ENCODE peak calls at places on chromosomes 5 and 9, in seven cellular contexts. One of them, this sample, is unnamed.

GRCh38 chr9:85244856-85245255 is 496.9 kb downstream of the AGTPBP1 start:
- DNase-seq in NAMALWA: no peak
- DNase-seq in stromal cell of bone marrow: no peak
- DNase-seq in GM12865: no peak
- DNase-seq in pancreas: no peak
- DNase-seq in fibroblast of gingiva: no peak
- DNase-seq in stimulated activated CD8-positive, alpha-beta memory T cell treated with anti-CD3 and anti-CD28 coated beads, Interleukin-2, amount 100 ng/mL, for 48 hours: no peak
- DNase-seq in this sample: no peak

GRCh38 chr5:9009931-9010652 is 535.8 kb downstream of the SEMA5A start:
- DNase-seq in NAMALWA: no peak
- DNase-seq in stromal cell of bone marrow: no peak
- DNase-seq in GM12865: no peak
- DNase-seq in pancreas: no peak
- DNase-seq in fibroblast of gingiva: peak
- DNase-seq in stimulated activated CD8-positive, alpha-beta memory T cell treated with anti-CD3 and anti-CD28 coated beads, Interleukin-2, amount 100 ng/mL, for 48 hours: no peak
- DNase-seq in this sample: no peak

GRCh38 chr5:177355162-177355867 is 2.4 kb upstream of the RGS14 start:
- DNase-seq in NAMALWA: no peak
- DNase-seq in stromal cell of bone marrow: no peak
- DNase-seq in GM12865: no peak
- DNase-seq in pancreas: no peak
- DNase-seq in fibroblast of gingiva: no peak
- DNase-seq in stimulated activated CD8-positive, alpha-beta memory T cell treated with anti-CD3 and anti-CD28 coated beads, Interleukin-2, amount 100 ng/mL, for 48 hours: no peak
- DNase-seq in this sample: no peak

GRCh38 chr9:129336601-129337286 is 158.7 kb upstream of the IER5L start:
- DNase-seq in NAMALWA: peak
- DNase-seq in stromal cell of bone marrow: no peak
- DNase-seq in GM12865: peak
- DNase-seq in pancreas: peak
- DNase-seq in fibroblast of gingiva: peak
- DNase-seq in stimulated activated CD8-positive, alpha-beta memory T cell treated with anti-CD3 and anti-CD28 coated beads, Interleukin-2, amount 100 ng/mL, for 48 hours: no peak
- DNase-seq in this sample: peak

GRCh38 chr9:32671333-32671732 is 35.9 kb upstream of the TAF1L start:
- DNase-seq in NAMALWA: no peak
- DNase-seq in stromal cell of bone marrow: no peak
- DNase-seq in GM12865: no peak
- DNase-seq in pancreas: no peak
- DNase-seq in fibroblast of gingiva: no peak
- DNase-seq in stimulated activated CD8-positive, alpha-beta memory T cell treated with anti-CD3 and anti-CD28 coated beads, Interleukin-2, amount 100 ng/mL, for 48 hours: no peak
- DNase-seq in this sample: no peak

GRCh38 chr9:100579665-100580064 is 1.8 kb downstream of the CAVIN4 start:
- DNase-seq in NAMALWA: no peak
- DNase-seq in stromal cell of bone marrow: no peak
- DNase-seq in GM12865: no peak
- DNase-seq in pancreas: no peak
- DNase-seq in fibroblast of gingiva: no peak
- DNase-seq in stimulated activated CD8-positive, alpha-beta memory T cell treated with anti-CD3 and anti-CD28 coated beads, Interleukin-2, amount 100 ng/mL, for 48 hours: no peak
- DNase-seq in this sample: no peak

GRCh38 chr5:132190161-132190817 is 37.4 kb downstream of the P4HA2 start:
- DNase-seq in NAMALWA: peak
- DNase-seq in stromal cell of bone marrow: peak
- DNase-seq in GM12865: peak
- DNase-seq in pancreas: no peak
- DNase-seq in fibroblast of gingiva: peak
- DNase-seq in stimulated activated CD8-positive, alpha-beta memory T cell treated with anti-CD3 and anti-CD28 coated beads, Interleukin-2, amount 100 ng/mL, for 48 hours: no peak
- DNase-seq in this sample: no peak

GRCh38 chr5:107553063-107553676 is 117.6 kb downstream of the EFNA5 start:
- DNase-seq in NAMALWA: peak
- DNase-seq in stromal cell of bone marrow: peak
- DNase-seq in GM12865: no peak
- DNase-seq in pancreas: no peak
- DNase-seq in fibroblast of gingiva: peak
- DNase-seq in stimulated activated CD8-positive, alpha-beta memory T cell treated with anti-CD3 and anti-CD28 coated beads, Interleukin-2, amount 100 ng/mL, for 48 hours: no peak
- DNase-seq in this sample: no peak

GRCh38 chr9:34179528-34180138 is 790 bp downstream of the UBAP1 start:
- DNase-seq in NAMALWA: peak
- DNase-seq in stromal cell of bone marrow: peak
- DNase-seq in GM12865: peak
- DNase-seq in pancreas: peak
- DNase-seq in fibroblast of gingiva: peak
- DNase-seq in stimulated activated CD8-positive, alpha-beta memory T cell treated with anti-CD3 and anti-CD28 coated beads, Interleukin-2, amount 100 ng/mL, for 48 hours: no peak
- DNase-seq in this sample: no peak

GRCh38 chr5:60585618-60586017 is 114.3 kb downstream of the DEPDC1B start:
- DNase-seq in NAMALWA: no peak
- DNase-seq in stromal cell of bone marrow: no peak
- DNase-seq in GM12865: no peak
- DNase-seq in pancreas: no peak
- DNase-seq in fibroblast of gingiva: no peak
- DNase-seq in stimulated activated CD8-positive, alpha-beta memory T cell treated with anti-CD3 and anti-CD28 coated beads, Interleukin-2, amount 100 ng/mL, for 48 hours: no peak
- DNase-seq in this sample: no peak

This sample was measured in mesothelial cell of epicardium.